ENCODE peak calls at places on chromosomes 2 and 18, in ten cellular contexts. C is fibroblast of the aortic adventitia; R is retina; I is mesenchymal stem cell; B is IMR-90; F is GM13976; G is A172; D is breast epithelium; E is stimulated activated CD4-positive, alpha-beta T cell treated with anti-CD3 and anti-CD28 coated beads, Interleukin-4, amount 100 ng/mL, for 1 hour; Q is activated naive CD8-positive, alpha-beta T cell treated with anti-CD3 and anti-CD28 coated beads, Interleukin-2, amount 50 U/mL, for 24 hours. A is an unnamed sample.

GRCh38 chr2:17805717-17806354 is 10.4 kb upstream of the MSGN1 start:
- DNase-seq in D (no peak), I (no peak), E (no peak), C (no peak), Q (no peak), G (no peak), F (no peak), B (no peak), R (no peak), A (peak)

GRCh38 chr2:75500633-75501032 is 60.1 kb downstream of the EVA1A start:
- DNase-seq in G (peak), R (no peak), I (no peak), D (no peak), C (no peak), F (no peak), Q (no peak), B (peak), E (no peak), A (no peak)

GRCh38 chr18:79510731-79511141 is 115.0 kb downstream of the NFATC1 start:
- DNase-seq in F (no peak), D (no peak), R (no peak), B (no peak), I (no peak), C (no peak), Q (peak), E (no peak), G (no peak), A (peak)

GRCh38 chr18:11981633-11982366 is 493 bp downstream of the IMPA2 start:
- DNase-seq in D (peak), F (no peak), C (peak), G (no peak), E (peak), B (peak), I (peak), R (peak), Q (peak), A (no peak)

GRCh38 chr18:43278401-43278800 is 1.1 kb upstream of the SYT4 start:
- DNase-seq in B (no peak), Q (no peak), D (no peak), E (no peak), G (no peak), C (no peak), R (no peak), I (no peak), F (no peak), A (no peak)

GRCh38 chr2:46852598-46852997 is 63.0 kb downstream of the MCFD2 start:
- DNase-seq in F (no peak), C (no peak), R (no peak), G (no peak), I (no peak), Q (no peak), E (no peak), B (no peak), D (no peak), A (no peak)

GRCh38 chr18:24499814-24500601 is 39.6 kb downstream of the HRH4 start:
- DNase-seq in G (no peak), B (peak), R (no peak), Q (no peak), C (peak), D (no peak), E (no peak), F (no peak), I (no peak), A (no peak)

GRCh38 chr2:149170911-149171310 is 132.4 kb downstream of the LYPD6B start:
- DNase-seq in G (no peak), D (no peak), B (no peak), F (no peak), E (no peak), Q (no peak), C (no peak), I (no peak), R (no peak), A (no peak)

GRCh38 chr2:118232391-118233255 is 144.4 kb downstream of the INSIG2 start:
- DNase-seq in E (no peak), C (no peak), D (no peak), Q (no peak), B (no peak), G (no peak), I (no peak), F (no peak), R (no peak), A (no peak)

GRCh38 chr2:181430406-181431199 is 26.6 kb upstream of the ITGA4 start:
- DNase-seq in E (no peak), R (no peak), D (no peak), C (peak), G (peak), Q (no peak), B (peak), F (no peak), I (peak), A (no peak)

GRCh38 chr2:222969491-222969890 is 82.5 kb upstream of the KCNE4 start:
- DNase-seq in D (no peak), G (no peak), R (no peak), F (no peak), E (no peak), Q (no peak), I (no peak), C (peak), B (peak), A (peak)

GRCh38 chr2:67948057-67948456 is 114.7 kb downstream of the C1D start:
- DNase-seq in E (no peak), C (no peak), R (no peak), G (no peak), D (no peak), F (no peak), Q (no peak), B (no peak), I (no peak), A (no peak)

GRCh38 chr2:120620025-120620793 is 115.5 kb upstream of the GLI2 start:
- DNase-seq in D (no peak), I (peak), B (peak), C (peak), E (no peak), Q (no peak), G (peak), F (no peak), R (no peak), A (no peak)

GRCh38 chr2:206253125-206253787 is 21.2 kb upstream of the ZDBF2 start:
- DNase-seq in B (no peak), F (no peak), Q (no peak), C (no peak), R (peak), E (no peak), D (no peak), I (no peak), G (no peak), A (no peak)

GRCh38 chr2:105675841-105676240 is 68.9 kb upstream of the NCK2 start:
- DNase-seq in R (no peak), Q (no peak), F (no peak), E (no peak), G (no peak), C (no peak), B (no peak), I (no peak), D (no peak), A (no peak)

GRCh38 chr18:75544496-75544895 is 117.0 kb upstream of the SMIM21 start:
- DNase-seq in R (no peak), E (no peak), G (peak), F (no peak), D (no peak), B (peak), I (peak), Q (no peak), C (peak), A (no peak)

GRCh38 chr2:191178806-191179514 is 28.2 kb upstream of the STAT4 start:
- DNase-seq in C (peak), G (no peak), Q (no peak), D (peak), F (no peak), I (no peak), E (no peak), B (peak), R (no peak), A (no peak)

GRCh38 chr2:184920451-184920965 is 322.2 kb downstream of the ZNF804A start:
- DNase-seq in Q (no peak), I (peak), D (no peak), G (peak), B (peak), F (no peak), C (peak), E (no peak), R (no peak), A (no peak)

GRCh38 chr18:70324897-70325296 is 36.1 kb downstream of the SOCS6 start:
- DNase-seq in C (no peak), R (no peak), B (no peak), I (no peak), E (no peak), F (no peak), Q (no peak), D (no peak), G (no peak), A (no peak)

GRCh38 chr2:45276914-45277313 is 267.7 kb upstream of the SIX2 start:
- DNase-seq in G (peak), D (no peak), Q (no peak), C (peak), I (no peak), E (no peak), F (no peak), R (no peak), B (no peak), A (no peak)

GRCh38 chr2:215770668-215771067 is 242.7 kb downstream of the MREG start:
- DNase-seq in C (no peak), Q (no peak), B (no peak), F (no peak), G (no peak), R (no peak), E (no peak), I (no peak), D (no peak), A (no peak)

GRCh38 chr18:77108001-77108692 is 24.4 kb downstream of the MBP start:
- DNase-seq in D (peak), Q (peak), F (no peak), R (peak), E (no peak), C (peak), G (peak), I (peak), B (peak), A (peak)

GRCh38 chr18:44826418-44827259 is 146.0 kb downstream of the SETBP1 start:
- DNase-seq in E (no peak), G (peak), R (peak), Q (no peak), D (peak), B (peak), I (peak), F (no peak), C (peak), A (peak)

GRCh38 chr2:115190459-115190858 is 748.0 kb downstream of the DPP10 start:
- DNase-seq in E (no peak), B (no peak), I (no peak), C (no peak), F (no peak), Q (no peak), D (no peak), R (no peak), G (no peak), A (no peak)

GRCh38 chr2:234631896-234632514 is 135.1 kb upstream of the ARL4C start:
- DNase-seq in R (no peak), B (no peak), E (no peak), F (no peak), I (peak), D (no peak), Q (no peak), G (no peak), C (no peak), A (peak)

GRCh38 chr2:170744248-170745002 is 25.8 kb upstream of the ERICH2 start:
- DNase-seq in E (no peak), R (no peak), D (no peak), Q (no peak), C (no peak), F (no peak), G (no peak), B (no peak), I (peak), A (no peak)

GRCh38 chr2:227312579-227312978 is 12.5 kb upstream of the MFF start:
- DNase-seq in C (no peak), I (no peak), F (no peak), E (no peak), D (no peak), G (no peak), B (no peak), R (no peak), Q (no peak), A (no peak)

GRCh38 chr2:20470211-20470610 is 23.3 kb downstream of the RHOB start:
- DNase-seq in G (no peak), D (no peak), C (no peak), Q (no peak), E (no peak), I (no peak), B (no peak), F (no peak), R (no peak), A (no peak)